ENCODE peak calls at places on chromosomes 13 and 19, in four cellular contexts. One of them, this sample, is unnamed.

GRCh38 chr13:45138282-45138681 is 18.0 kb downstream of the GTF2F2 start:
- DNase-seq in kidney: no peak
- DNase-seq in mammary epithelial cell: no peak
- DNase-seq in psoas muscle: no peak
- DNase-seq in this sample: no peak

GRCh38 chr13:102847272-102848234 is 1.7 kb downstream of the ERCC5 start:
- DNase-seq in kidney: no peak
- DNase-seq in mammary epithelial cell: peak; percentile 13
- DNase-seq in psoas muscle: no peak
- DNase-seq in this sample: peak; percentile 13

GRCh38 chr19:5128251-5128931 is 159.5 kb downstream of the KDM4B start:
- DNase-seq in kidney: no peak
- DNase-seq in mammary epithelial cell: no peak
- DNase-seq in psoas muscle: peak; percentile 78
- DNase-seq in this sample: peak; percentile 93

GRCh38 chr19:19849056-19849455 is 16.6 kb upstream of the ZNF253 start:
- DNase-seq in kidney: no peak
- DNase-seq in mammary epithelial cell: no peak
- DNase-seq in psoas muscle: no peak
- DNase-seq in this sample: no peak

GRCh38 chr19:10862561-10863106 is 8.7 kb upstream of the CARM1 start:
- DNase-seq in kidney: no peak
- DNase-seq in mammary epithelial cell: no peak
- DNase-seq in psoas muscle: no peak
- DNase-seq in this sample: no peak

GRCh38 chr13:39370554-39370953 is 232.4 kb downstream of the LHFPL6 start:
- DNase-seq in kidney: no peak
- DNase-seq in mammary epithelial cell: peak; percentile 83
- DNase-seq in psoas muscle: no peak
- DNase-seq in this sample: no peak

GRCh38 chr13:73096173-73097117 is 37.6 kb downstream of the KLF5 start:
- DNase-seq in kidney: peak; percentile 75
- DNase-seq in mammary epithelial cell: peak; percentile 81
- DNase-seq in psoas muscle: no peak
- DNase-seq in this sample: peak; percentile 17

GRCh38 chr19:35076657-35077056 is 35.1 kb downstream of the HPN start:
- DNase-seq in kidney: no peak
- DNase-seq in mammary epithelial cell: no peak
- DNase-seq in psoas muscle: no peak
- DNase-seq in this sample: no peak

GRCh38 chr13:91280806-91281205 is 66.7 kb upstream of the MIR17HG start:
- DNase-seq in kidney: no peak
- DNase-seq in mammary epithelial cell: peak; percentile 11
- DNase-seq in psoas muscle: no peak
- DNase-seq in this sample: no peak

GRCh38 chr13:26760835-26761582 is 423 bp upstream of the GPR12 start:
- DNase-seq in kidney: no peak
- DNase-seq in mammary epithelial cell: peak; percentile 6
- DNase-seq in psoas muscle: no peak
- DNase-seq in this sample: no peak

DNA sequence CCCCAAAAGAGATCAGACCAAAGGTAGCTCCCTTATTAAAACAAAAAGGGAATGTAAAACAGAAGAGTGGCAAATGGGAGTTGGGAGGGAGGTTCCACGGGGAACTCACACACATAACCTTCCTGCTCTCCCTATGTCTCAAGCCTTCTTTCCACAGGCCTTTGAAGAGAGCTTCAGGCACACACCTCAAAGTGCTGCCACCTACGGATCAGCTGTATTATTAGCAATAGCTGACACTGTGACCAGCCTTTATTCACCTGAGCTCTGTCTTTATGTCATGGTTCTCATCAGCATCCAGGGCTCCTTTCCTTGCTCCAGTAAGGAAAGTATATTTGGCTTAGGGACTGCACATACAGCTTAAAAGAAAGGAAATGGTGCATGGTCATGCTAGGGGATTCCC is 11.3 kb downstream of the ZNF571 start:
- DNase-seq in kidney: no peak
- DNase-seq in mammary epithelial cell: no peak
- DNase-seq in psoas muscle: no peak
- DNase-seq in this sample: no peak
- TF ChIP-seq CTCF in kidney: no peak
- TF ChIP-seq CTCF in mammary epithelial cell: no peak
- TF ChIP-seq CTCF in psoas muscle: no peak
- TF ChIP-seq CTCF in this sample: no peak

DNA sequence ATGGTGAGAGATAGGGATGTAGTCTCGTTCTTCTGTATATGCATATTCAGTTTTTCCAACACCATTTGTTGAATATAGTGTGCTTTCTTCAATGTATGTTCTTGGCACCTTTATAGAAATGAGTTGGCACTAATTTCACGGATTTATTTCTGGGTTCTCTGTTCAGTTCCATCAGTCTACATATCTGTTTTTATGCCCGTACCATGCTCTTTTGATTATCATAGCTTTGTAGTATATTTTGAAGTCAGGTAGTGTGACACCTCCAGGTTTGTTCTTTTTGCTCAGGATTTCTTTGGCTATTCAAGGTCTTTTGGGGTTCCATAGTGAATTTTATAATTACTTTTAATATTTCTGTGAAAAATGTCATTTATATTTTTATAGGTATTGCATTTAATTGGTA is 14.5 kb upstream of the ZNF793 start:
- DNase-seq in kidney: no peak
- DNase-seq in mammary epithelial cell: no peak
- DNase-seq in psoas muscle: no peak
- DNase-seq in this sample: no peak
- H3K9me3 ChIP-seq in kidney: peaks cover 35% of the 10 kb centered on the region
- H3K9me3 ChIP-seq in mammary epithelial cell: peaks cover 19% of the 10 kb centered on the region
- H3K9me3 ChIP-seq in psoas muscle: peaks cover 84% of the 10 kb centered on the region
- H3K9me3 ChIP-seq in this sample: no peaks in the 10 kb centered on the region

DNA sequence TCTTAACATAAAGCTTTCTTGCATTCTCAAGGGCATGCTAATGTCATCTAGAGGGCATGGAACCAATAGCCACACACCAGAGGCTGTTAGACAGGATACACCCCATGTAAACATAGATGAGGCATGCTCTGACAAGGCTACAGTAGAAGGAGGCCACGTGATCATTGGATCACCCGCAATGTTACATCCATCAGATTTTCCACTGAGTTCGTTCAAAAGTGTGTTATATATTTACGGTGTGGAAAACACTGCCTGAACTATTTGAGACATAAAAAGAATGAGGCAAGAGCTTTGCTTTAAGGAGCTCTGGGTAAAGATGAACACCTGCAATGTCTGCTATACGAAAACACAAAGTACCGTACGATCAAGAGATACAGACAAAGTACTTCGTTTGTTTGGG is 817.5 kb upstream of the SLC10A2 start:
- DNase-seq in kidney: no peak
- DNase-seq in mammary epithelial cell: no peak
- DNase-seq in psoas muscle: no peak
- DNase-seq in this sample: no peak
- H3K27ac ChIP-seq in kidney: no peak overlapping the region
- H3K27ac ChIP-seq in mammary epithelial cell: no peak overlapping the region
- H3K27ac ChIP-seq in psoas muscle: peak overlapping the region; percentile 24
- H3K27ac ChIP-seq in this sample: peak overlapping the region; percentile 14

GRCh38 chr19:2840794-2841790 is at the start of gene ZNF555:
- DNase-seq in kidney: peak; percentile 100
- DNase-seq in mammary epithelial cell: peak; percentile 99
- DNase-seq in psoas muscle: peak; percentile 100
- DNase-seq in this sample: peak; percentile 100
- TF ChIP-seq CTCF in kidney: peak; percentile 49
- TF ChIP-seq CTCF in mammary epithelial cell: peak; percentile 58
- TF ChIP-seq CTCF in psoas muscle: peak; percentile 51
- TF ChIP-seq CTCF in this sample: peak; percentile 40

GRCh38 chr19:12077375-12077774 is 12.8 kb downstream of the ZNF844 start:
- DNase-seq in kidney: no peak
- DNase-seq in mammary epithelial cell: no peak
- DNase-seq in psoas muscle: no peak
- DNase-seq in this sample: no peak
- H3K9me3 ChIP-seq in kidney: peaks cover 79% of the 10 kb centered on the region
- H3K9me3 ChIP-seq in mammary epithelial cell: peaks cover 43% of the 10 kb centered on the region
- H3K9me3 ChIP-seq in psoas muscle: peaks cover 97% of the 10 kb centered on the region
- H3K9me3 ChIP-seq in this sample: no peaks in the 10 kb centered on the region

This sample was measured in body of pancreas.